ENCODE peak calls at places on chromosomes 2 and 18, in eight cellular contexts. One of them, this sample, is unnamed.

GRCh38 chr2:221641181-221641871 is 69.2 kb upstream of the EPHA4 start:
- DNase-seq in A549: no peak
- DNase-seq in HT1080: peak; percentile 98
- DNase-seq in GM12878: no peak
- DNase-seq in spleen: no peak
- DNase-seq in NCI-H146: no peak
- DNase-seq in epithelial cell of esophagus: peak; percentile 49
- DNase-seq in T-helper 1 cell: no peak
- DNase-seq in this sample: no peak

GRCh38 chr18:33594799-33595198 is 16.8 kb downstream of the ASXL3 start:
- DNase-seq in A549: no peak
- DNase-seq in HT1080: no peak
- DNase-seq in GM12878: no peak
- DNase-seq in spleen: no peak
- DNase-seq in NCI-H146: no peak
- DNase-seq in epithelial cell of esophagus: no peak
- DNase-seq in T-helper 1 cell: no peak
- DNase-seq in this sample: no peak

GRCh38 chr18:34627138-34627920 is 82.8 kb upstream of the DTNA start:
- DNase-seq in A549: no peak
- DNase-seq in HT1080: no peak
- DNase-seq in GM12878: no peak
- DNase-seq in spleen: no peak
- DNase-seq in NCI-H146: no peak
- DNase-seq in epithelial cell of esophagus: no peak
- DNase-seq in T-helper 1 cell: no peak
- DNase-seq in this sample: no peak

GRCh38 chr2:88875749-88876148 is 184.3 kb downstream of the RPIA start:
- DNase-seq in A549: no peak
- DNase-seq in HT1080: no peak
- DNase-seq in GM12878: no peak
- DNase-seq in spleen: no peak
- DNase-seq in NCI-H146: no peak
- DNase-seq in epithelial cell of esophagus: no peak
- DNase-seq in T-helper 1 cell: no peak
- DNase-seq in this sample: no peak

GRCh38 chr18:42780171-42780570 is 335.3 kb downstream of the RIT2 start:
- DNase-seq in A549: no peak
- DNase-seq in HT1080: no peak
- DNase-seq in GM12878: no peak
- DNase-seq in spleen: no peak
- DNase-seq in NCI-H146: no peak
- DNase-seq in epithelial cell of esophagus: no peak
- DNase-seq in T-helper 1 cell: no peak
- DNase-seq in this sample: no peak

GRCh38 chr2:61750624-61751023 is 103.2 kb downstream of the FAM161A start:
- DNase-seq in A549: no peak
- DNase-seq in HT1080: no peak
- DNase-seq in GM12878: no peak
- DNase-seq in spleen: no peak
- DNase-seq in NCI-H146: no peak
- DNase-seq in epithelial cell of esophagus: no peak
- DNase-seq in T-helper 1 cell: no peak
- DNase-seq in this sample: peak; percentile 72

GRCh38 chr2:8515864-8516533 is 165.9 kb upstream of the ID2 start:
- DNase-seq in A549: no peak
- DNase-seq in HT1080: no peak
- DNase-seq in GM12878: peak; percentile 76
- DNase-seq in spleen: no peak
- DNase-seq in NCI-H146: peak; percentile 99
- DNase-seq in epithelial cell of esophagus: no peak
- DNase-seq in T-helper 1 cell: no peak
- DNase-seq in this sample: no peak

GRCh38 chr2:117980783-117981676 is 32.8 kb downstream of the CCDC93 start:
- DNase-seq in A549: peak; percentile 48
- DNase-seq in HT1080: peak; percentile 86
- DNase-seq in GM12878: no peak
- DNase-seq in spleen: peak; percentile 34
- DNase-seq in NCI-H146: no peak
- DNase-seq in epithelial cell of esophagus: peak; percentile 94
- DNase-seq in T-helper 1 cell: no peak
- DNase-seq in this sample: no peak

GRCh38 chr2:127560201-127560928 is 24.9 kb downstream of the MYO7B start:
- DNase-seq in A549: no peak
- DNase-seq in HT1080: peak; percentile 20
- DNase-seq in GM12878: no peak
- DNase-seq in spleen: peak; percentile 51
- DNase-seq in NCI-H146: no peak
- DNase-seq in epithelial cell of esophagus: no peak
- DNase-seq in T-helper 1 cell: no peak
- DNase-seq in this sample: no peak

GRCh38 chr2:239469101-239469960 is 68.5 kb upstream of the HDAC4 start:
- DNase-seq in A549: no peak
- DNase-seq in HT1080: no peak
- DNase-seq in GM12878: no peak
- DNase-seq in spleen: no peak
- DNase-seq in NCI-H146: no peak
- DNase-seq in epithelial cell of esophagus: no peak
- DNase-seq in T-helper 1 cell: no peak
- DNase-seq in this sample: no peak

GRCh38 chr2:231932985-231933915 is 7.1 kb upstream of the NPPC start:
- DNase-seq in A549: no peak
- DNase-seq in HT1080: no peak
- DNase-seq in GM12878: no peak
- DNase-seq in spleen: no peak
- DNase-seq in NCI-H146: no peak
- DNase-seq in epithelial cell of esophagus: peak; percentile 23
- DNase-seq in T-helper 1 cell: no peak
- DNase-seq in this sample: no peak

GRCh38 chr2:12543452-12544220 is 173.1 kb upstream of the TRIB2 start:
- DNase-seq in A549: no peak
- DNase-seq in HT1080: no peak
- DNase-seq in GM12878: no peak
- DNase-seq in spleen: no peak
- DNase-seq in NCI-H146: no peak
- DNase-seq in epithelial cell of esophagus: no peak
- DNase-seq in T-helper 1 cell: no peak
- DNase-seq in this sample: peak; percentile 66

GRCh38 chr18:54590945-54591344 is at the start of gene DYNAP:
- DNase-seq in A549: no peak
- DNase-seq in HT1080: no peak
- DNase-seq in GM12878: no peak
- DNase-seq in spleen: no peak
- DNase-seq in NCI-H146: no peak
- DNase-seq in epithelial cell of esophagus: no peak
- DNase-seq in T-helper 1 cell: no peak
- DNase-seq in this sample: no peak

GRCh38 chr2:218291318-218291933 is 877 bp downstream of the TMBIM1 start:
- DNase-seq in A549: no peak
- DNase-seq in HT1080: no peak
- DNase-seq in GM12878: no peak
- DNase-seq in spleen: peak; percentile 81
- DNase-seq in NCI-H146: no peak
- DNase-seq in epithelial cell of esophagus: no peak
- DNase-seq in T-helper 1 cell: no peak
- DNase-seq in this sample: peak; percentile 41

GRCh38 chr2:71880287-71880686 is 267.4 kb downstream of the CYP26B1 start:
- DNase-seq in A549: no peak
- DNase-seq in HT1080: no peak
- DNase-seq in GM12878: no peak
- DNase-seq in spleen: no peak
- DNase-seq in NCI-H146: no peak
- DNase-seq in epithelial cell of esophagus: no peak
- DNase-seq in T-helper 1 cell: no peak
- DNase-seq in this sample: no peak

This sample was measured in cardiac muscle cell.